ENCODE peak calls at places on chromosome 11, in six cellular contexts. G is astrocyte of the cerebellum, V is heart left ventricle, R is kidney epithelial cell, A is fibroblast of pulmonary artery, K is HFF-Myc. Y is an unnamed sample.

GRCh38 chr11:124900464-124900863 is 2.8 kb upstream of the ROBO4 start:
- DNase-seq in G (peak), V (no peak), R (peak), A (peak), K (peak), Y (no peak)

GRCh38 chr11:8049084-8049483 is 31.9 kb upstream of the TUB start:
- DNase-seq in G (no peak), V (no peak), R (no peak), A (no peak), K (no peak), Y (no peak)

GRCh38 chr11:96486890-96487633 is 97.2 kb downstream of the JRKL start:
- DNase-seq in G (no peak), V (no peak), R (peak), A (peak), K (no peak), Y (peak)

GRCh38 chr11:78205691-78206090 is 17.0 kb downstream of the USP35 start:
- DNase-seq in G (no peak), V (no peak), R (no peak), A (no peak), K (no peak), Y (no peak)

GRCh38 chr11:8947230-8947943 is 4.6 kb upstream of the ASCL3 start:
- DNase-seq in G (no peak), V (no peak), R (no peak), A (no peak), K (no peak), Y (no peak)

GRCh38 chr11:47615249-47615648 is 21.0 kb upstream of the C1QTNF4 start:
- DNase-seq in G (no peak), V (no peak), R (no peak), A (no peak), K (no peak), Y (no peak)

GRCh38 chr11:117186431-117186761 is 7.9 kb downstream of the SIDT2 start:
- DNase-seq in G (no peak), V (no peak), R (no peak), A (no peak), K (no peak), Y (no peak)

GRCh38 chr11:118382954-118383353 is 18.5 kb upstream of the ATP5MG start:
- DNase-seq in G (no peak), V (no peak), R (no peak), A (no peak), K (no peak), Y (no peak)

GRCh38 chr11:121661796-121662508 is 209.2 kb upstream of the SORL1-AS1 start:
- DNase-seq in G (no peak), V (no peak), R (no peak), A (peak), K (no peak), Y (no peak)

GRCh38 chr11:122230387-122230760 is 114.4 kb upstream of the BLID start:
- DNase-seq in G (no peak), V (no peak), R (no peak), A (no peak), K (no peak), Y (no peak)

GRCh38 chr11:90476442-90477007 is 253.7 kb upstream of the CHORDC1 start:
- DNase-seq in G (peak), V (no peak), R (peak), A (peak), K (no peak), Y (peak)

GRCh38 chr11:102010776-102011500 is 36.3 kb upstream of the CFAP300 start:
- DNase-seq in G (peak), V (peak), R (peak), A (peak), K (peak), Y (peak)

GRCh38 chr11:94574193-94574961 is 7.2 kb downstream of the PIWIL4 start:
- DNase-seq in G (no peak), V (no peak), R (no peak), A (peak), K (peak), Y (no peak)

GRCh38 chr11:2375341-2375853 is 1.7 kb upstream of the CD81 start:
- DNase-seq in G (no peak), V (peak), R (no peak), A (no peak), K (no peak), Y (no peak)
- TF ChIP-seq CTCF in G (no peak), V (peak), R (no peak), A (no peak), K (no peak), Y (no peak)

GRCh38 chr11:67239795-67240574 is 26.3 kb upstream of the GRK2 start:
- DNase-seq in G (peak), V (peak), R (peak), A (peak), K (peak), Y (peak)
- TF ChIP-seq CTCF in G (no peak), V (no peak), R (no peak), A (no peak), K (no peak), Y (no peak)

GRCh38 chr11:120226714-120227113 is 13.2 kb upstream of the POU2F3 start:
- DNase-seq in G (no peak), V (peak), R (no peak), A (no peak), K (no peak), Y (no peak)
- TF ChIP-seq CTCF in G (no peak), V (no peak), R (no peak), A (no peak), K (no peak), Y (no peak)

DNA sequence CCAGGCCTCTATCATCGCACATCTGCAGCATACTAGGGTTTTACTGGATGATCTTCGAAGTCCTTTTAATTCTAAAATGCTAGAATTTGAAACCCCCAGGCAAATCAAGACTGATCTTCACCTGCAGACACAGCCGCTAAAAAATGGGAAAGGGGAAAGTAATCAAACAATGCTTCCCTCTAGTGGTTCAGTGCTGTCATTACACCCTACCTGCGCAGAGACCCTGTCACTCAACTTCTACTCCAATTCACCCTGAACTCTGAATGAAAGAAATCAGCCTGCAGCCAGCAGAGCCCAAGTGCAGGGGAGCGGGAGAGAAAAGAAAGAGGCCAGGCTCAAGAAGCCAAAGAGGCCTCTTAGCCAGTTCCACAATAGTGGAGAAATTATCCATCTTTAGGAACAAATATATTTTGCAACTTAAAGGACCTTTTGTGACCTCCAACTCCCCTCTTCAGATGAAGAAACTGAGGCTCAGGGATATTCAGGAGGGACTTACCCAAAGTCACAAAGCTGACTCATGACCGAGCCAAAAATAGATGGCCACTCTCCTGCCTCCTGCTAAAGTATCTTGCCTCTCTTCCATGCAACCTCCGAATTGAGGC is 33.0 kb downstream of the SERGEF start:
- DNase-seq in G (no peak), V (no peak), R (no peak), A (peak), K (no peak), Y (peak)
- TF ChIP-seq CTCF in G (peak), V (peak), R (peak), A (peak), K (peak), Y (peak)

GRCh38 chr11:134253189-134253993 is at the start of the genes ACAD8 and THYN1:
- DNase-seq in G (peak), V (peak), R (peak), A (peak), K (peak), Y (peak)
- TF ChIP-seq CTCF in G (no peak), V (peak), R (no peak), A (no peak), K (no peak), Y (no peak)

GRCh38 chr11:18844753-18845367 is 53.3 kb upstream of the PTPN5 start:
- DNase-seq in G (no peak), V (no peak), R (no peak), A (peak), K (peak), Y (no peak)
- TF ChIP-seq CTCF in G (peak), V (peak), R (peak), A (peak), K (peak), Y (peak)

DNA sequence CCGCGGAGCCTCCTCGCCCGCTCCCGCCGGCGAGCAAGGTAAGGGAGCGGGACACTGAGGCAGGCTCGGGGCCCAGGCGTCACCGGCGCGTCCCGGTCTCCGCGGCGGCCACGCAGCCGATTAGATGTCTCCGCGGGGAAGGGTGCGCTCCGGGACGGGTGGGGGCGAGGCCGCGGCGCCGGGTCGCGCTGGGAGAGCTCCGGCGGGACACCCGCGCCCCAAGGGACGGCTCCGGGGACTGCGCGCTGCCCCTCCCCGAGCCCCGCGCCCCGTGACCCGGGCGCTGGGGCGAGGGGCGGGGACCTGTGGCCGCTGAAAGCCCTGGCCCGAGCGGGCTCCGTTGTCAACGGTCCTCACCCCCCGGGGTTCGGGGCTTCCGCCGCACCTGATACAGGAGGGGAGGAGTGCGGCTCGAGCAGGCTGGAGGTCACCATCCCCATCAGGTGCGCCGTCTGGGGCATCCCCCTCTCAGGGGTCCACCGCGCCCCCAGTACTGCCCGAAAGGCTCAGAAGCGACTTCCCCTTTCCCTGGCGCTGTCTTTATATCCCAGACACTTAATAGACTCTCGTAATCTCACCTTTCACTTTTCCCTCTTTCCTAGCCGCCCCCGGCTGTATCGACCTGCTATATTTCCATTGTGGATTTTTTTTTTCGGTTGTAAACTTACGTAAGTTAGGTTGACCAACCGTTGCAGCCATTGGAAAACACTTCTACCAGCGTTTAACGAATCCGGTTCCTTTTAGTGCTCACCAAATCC is 566 bp downstream of the PPFIA1 start:
- DNase-seq in G (peak), V (peak), R (no peak), A (peak), K (no peak), Y (peak)
- TF ChIP-seq CTCF in G (no peak), V (no peak), R (no peak), A (no peak), K (no peak), Y (no peak)

GRCh38 chr11:61079416-61080150 is 22.7 kb upstream of the CD5 start:
- DNase-seq in G (no peak), V (no peak), R (no peak), A (no peak), K (no peak), Y (no peak)

GRCh38 chr11:61082931-61083531 is 19.3 kb upstream of the CD5 start:
- DNase-seq in G (no peak), V (no peak), R (no peak), A (no peak), K (no peak), Y (no peak)

GRCh38 chr11:61080526-61080925 is 21.8 kb upstream of the CD5 start:
- DNase-seq in G (no peak), V (no peak), R (no peak), A (no peak), K (no peak), Y (no peak)

GRCh38 chr11:61082161-61082870 is 20.0 kb upstream of the CD5 start:
- DNase-seq in G (no peak), V (no peak), R (no peak), A (no peak), K (no peak), Y (no peak)

DNA sequence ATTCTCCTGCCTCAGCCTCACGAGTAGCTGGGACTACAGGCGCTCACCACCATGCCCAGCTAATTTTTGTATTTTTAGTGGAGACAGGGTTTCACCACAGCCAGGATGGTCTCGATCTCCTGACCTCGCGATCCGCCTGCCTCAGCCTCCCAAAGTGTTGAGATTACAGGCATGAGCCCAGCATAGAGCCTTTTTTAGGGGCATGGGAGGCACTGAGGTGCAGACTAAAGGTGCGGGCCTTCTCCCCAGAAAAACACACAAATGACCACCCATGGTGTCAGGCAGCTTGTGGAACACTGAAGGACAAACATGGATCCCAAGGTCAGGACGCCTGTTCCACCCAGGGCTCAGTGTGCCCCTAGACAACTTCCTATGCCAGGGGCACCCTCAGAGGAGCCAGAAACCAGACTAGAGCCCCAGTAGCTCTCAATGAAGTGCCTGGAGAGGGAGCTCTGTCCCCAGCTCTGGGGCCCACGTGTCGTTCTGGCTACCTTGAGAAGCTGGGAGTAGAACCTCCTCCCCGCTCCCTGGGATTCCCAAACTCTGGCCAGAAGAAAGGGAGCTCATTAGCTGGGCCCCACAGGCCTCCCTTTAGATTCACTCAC is 21.2 kb upstream of the CD5 start:
- DNase-seq in G (no peak), V (no peak), R (no peak), A (no peak), K (no peak), Y (no peak)
- TF ChIP-seq CTCF in G (no peak), V (no peak), R (no peak), A (no peak), K (no peak), Y (no peak)

DNA sequence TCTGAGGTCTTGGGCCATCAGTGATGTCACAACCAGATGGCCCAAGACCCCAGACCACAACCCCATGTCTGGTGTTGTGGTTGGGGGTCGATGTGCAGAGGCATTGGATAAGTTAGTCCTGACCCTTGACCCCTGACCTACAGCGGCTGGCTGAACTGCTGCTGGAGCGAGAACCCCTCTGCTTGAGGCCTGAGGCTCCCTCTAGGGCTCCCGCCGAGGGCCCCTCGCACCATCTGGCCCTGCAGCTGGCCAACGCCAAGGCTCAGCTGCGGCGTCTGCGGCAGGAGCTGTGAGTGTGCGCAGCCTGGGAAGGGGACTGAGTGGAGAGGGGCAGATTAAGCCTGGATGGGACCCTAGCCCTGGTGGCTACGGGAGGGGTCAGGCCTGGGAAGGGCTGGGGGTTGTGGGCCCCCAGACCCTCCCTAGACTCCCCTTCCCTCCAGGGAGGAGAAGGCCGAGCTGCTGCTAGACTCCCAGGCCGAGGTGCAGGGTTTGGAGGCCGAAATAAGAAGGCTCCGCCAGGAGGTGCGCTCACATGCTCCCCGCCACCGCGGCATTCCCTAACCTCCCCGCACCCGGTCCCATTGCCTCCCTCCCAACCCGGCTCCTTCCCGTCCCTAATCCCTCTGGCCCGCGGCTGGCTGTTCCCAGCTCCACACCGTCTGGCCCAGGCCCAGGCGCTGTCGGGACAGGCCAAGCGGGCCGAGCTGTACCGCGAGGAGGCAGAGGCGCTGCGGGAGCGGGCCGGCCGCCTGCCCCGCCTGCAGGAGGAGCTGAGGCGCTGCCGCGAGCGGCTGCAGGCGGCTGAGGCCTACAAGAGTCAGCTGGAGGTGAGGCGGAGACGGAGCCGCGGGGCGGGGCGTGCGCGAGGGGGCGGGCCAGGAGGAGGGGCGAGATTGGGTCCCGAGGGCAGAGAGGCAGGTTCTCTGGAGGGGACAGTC is 2.1 kb downstream of the CCDC88B start:
- DNase-seq in G (peak), V (peak), R (peak), A (peak), K (peak), Y (peak)
- TF ChIP-seq CTCF in G (peak), V (peak), R (peak), A (no peak), K (peak), Y (peak)